ENCODE peak calls at places on chromosomes 2 and 18, in seven cellular contexts. One of them, this sample, is unnamed.

GRCh38 chr2:213861638-213862037 is 549.2 kb upstream of the VWC2L start:
- DNase-seq in HL-60: no peak
- DNase-seq in HepG2: no peak
- DNase-seq in spleen: no peak
- DNase-seq in HCT116: no peak
- DNase-seq in K562: no peak
- DNase-seq in suprapubic skin: no peak
- DNase-seq in this sample: no peak

GRCh38 chr18:41975287-41975683 is 20.3 kb downstream of the PIK3C3 start:
- DNase-seq in spleen: no peak
- DNase-seq in suprapubic skin: no peak
- DNase-seq in K562: no peak
- DNase-seq in HL-60: no peak
- DNase-seq in HepG2: no peak
- DNase-seq in HCT116: no peak
- DNase-seq in this sample: no peak

GRCh38 chr2:88697361-88698026 is 6.0 kb downstream of the RPIA start:
- DNase-seq in K562: no peak
- DNase-seq in HL-60: no peak
- DNase-seq in HCT116: no peak
- DNase-seq in suprapubic skin: no peak
- DNase-seq in HepG2: peak
- DNase-seq in spleen: no peak
- DNase-seq in this sample: no peak

GRCh38 chr18:3514312-3515216 is 64.6 kb downstream of the TGIF1 start:
- DNase-seq in HCT116: no peak
- DNase-seq in K562: no peak
- DNase-seq in HL-60: no peak
- DNase-seq in spleen: no peak
- DNase-seq in HepG2: no peak
- DNase-seq in suprapubic skin: no peak
- DNase-seq in this sample: no peak

GRCh38 chr2:75870654-75871137 is 160.0 kb upstream of the GCFC2 start:
- DNase-seq in HL-60: no peak
- DNase-seq in HepG2: no peak
- DNase-seq in K562: no peak
- DNase-seq in HCT116: no peak
- DNase-seq in suprapubic skin: no peak
- DNase-seq in spleen: no peak
- DNase-seq in this sample: no peak

GRCh38 chr2:107588181-107588580 is 238.5 kb upstream of the RGPD4 start:
- DNase-seq in HepG2: no peak
- DNase-seq in suprapubic skin: no peak
- DNase-seq in spleen: no peak
- DNase-seq in HL-60: no peak
- DNase-seq in K562: no peak
- DNase-seq in HCT116: no peak
- DNase-seq in this sample: no peak

GRCh38 chr2:122072666-122073065 is 317.2 kb downstream of the TSN start:
- DNase-seq in spleen: no peak
- DNase-seq in HCT116: no peak
- DNase-seq in suprapubic skin: no peak
- DNase-seq in HL-60: no peak
- DNase-seq in K562: no peak
- DNase-seq in HepG2: no peak
- DNase-seq in this sample: no peak

GRCh38 chr2:176137249-176137573 is 7.7 kb downstream of the HOXD8 start:
- DNase-seq in HCT116: no peak
- DNase-seq in HL-60: no peak
- DNase-seq in suprapubic skin: no peak
- DNase-seq in HepG2: no peak
- DNase-seq in K562: no peak
- DNase-seq in spleen: no peak
- DNase-seq in this sample: no peak

GRCh38 chr18:1227025-1227424 is 322.4 kb downstream of the ADCYAP1 start:
- DNase-seq in K562: no peak
- DNase-seq in HepG2: no peak
- DNase-seq in suprapubic skin: no peak
- DNase-seq in HL-60: no peak
- DNase-seq in HCT116: no peak
- DNase-seq in spleen: no peak
- DNase-seq in this sample: no peak

GRCh38 chr2:133422946-133423345 is 145.3 kb downstream of the NCKAP5 start:
- DNase-seq in HL-60: no peak
- DNase-seq in HepG2: no peak
- DNase-seq in spleen: no peak
- DNase-seq in K562: no peak
- DNase-seq in HCT116: no peak
- DNase-seq in suprapubic skin: no peak
- DNase-seq in this sample: peak

GRCh38 chr18:3447035-3447894 is 2.7 kb upstream of the TGIF1 start:
- DNase-seq in HCT116: no peak
- DNase-seq in HL-60: peak
- DNase-seq in suprapubic skin: no peak
- DNase-seq in K562: peak
- DNase-seq in spleen: peak
- DNase-seq in HepG2: no peak
- DNase-seq in this sample: no peak

GRCh38 chr2:25349397-25349796 is 7.7 kb upstream of the DNMT3A start:
- DNase-seq in suprapubic skin: no peak
- DNase-seq in HL-60: no peak
- DNase-seq in spleen: peak
- DNase-seq in K562: no peak
- DNase-seq in HCT116: no peak
- DNase-seq in HepG2: no peak
- DNase-seq in this sample: no peak

GRCh38 chr18:45243347-45244095 is 371.8 kb upstream of the SLC14A2 start:
- DNase-seq in spleen: no peak
- DNase-seq in HL-60: no peak
- DNase-seq in HepG2: no peak
- DNase-seq in K562: no peak
- DNase-seq in HCT116: no peak
- DNase-seq in suprapubic skin: no peak
- DNase-seq in this sample: no peak

GRCh38 chr2:198054299-198054698 is 249.9 kb downstream of the PLCL1 start:
- DNase-seq in spleen: no peak
- DNase-seq in suprapubic skin: no peak
- DNase-seq in K562: peak
- DNase-seq in HCT116: peak
- DNase-seq in HepG2: peak
- DNase-seq in HL-60: no peak
- DNase-seq in this sample: no peak

GRCh38 chr2:156466739-156467405 is 30.7 kb downstream of the GPD2 start:
- DNase-seq in K562: no peak
- DNase-seq in HepG2: no peak
- DNase-seq in spleen: no peak
- DNase-seq in HL-60: no peak
- DNase-seq in suprapubic skin: no peak
- DNase-seq in HCT116: no peak
- DNase-seq in this sample: no peak

GRCh38 chr2:133774675-133775005 is 206.4 kb upstream of the NCKAP5 start:
- DNase-seq in HL-60: no peak
- DNase-seq in spleen: no peak
- DNase-seq in K562: no peak
- DNase-seq in HepG2: no peak
- DNase-seq in HCT116: no peak
- DNase-seq in suprapubic skin: no peak
- DNase-seq in this sample: no peak

GRCh38 chr18:73908323-73908722 is 239.3 kb downstream of the FBXO15 start:
- DNase-seq in spleen: no peak
- DNase-seq in K562: no peak
- DNase-seq in HL-60: no peak
- DNase-seq in suprapubic skin: no peak
- DNase-seq in HCT116: no peak
- DNase-seq in HepG2: no peak
- DNase-seq in this sample: peak

GRCh38 chr18:49186242-49186641 is 235.5 kb upstream of the SMAD7 start:
- DNase-seq in HCT116: no peak
- DNase-seq in K562: no peak
- DNase-seq in suprapubic skin: no peak
- DNase-seq in HepG2: no peak
- DNase-seq in spleen: no peak
- DNase-seq in HL-60: no peak
- DNase-seq in this sample: no peak

DNA sequence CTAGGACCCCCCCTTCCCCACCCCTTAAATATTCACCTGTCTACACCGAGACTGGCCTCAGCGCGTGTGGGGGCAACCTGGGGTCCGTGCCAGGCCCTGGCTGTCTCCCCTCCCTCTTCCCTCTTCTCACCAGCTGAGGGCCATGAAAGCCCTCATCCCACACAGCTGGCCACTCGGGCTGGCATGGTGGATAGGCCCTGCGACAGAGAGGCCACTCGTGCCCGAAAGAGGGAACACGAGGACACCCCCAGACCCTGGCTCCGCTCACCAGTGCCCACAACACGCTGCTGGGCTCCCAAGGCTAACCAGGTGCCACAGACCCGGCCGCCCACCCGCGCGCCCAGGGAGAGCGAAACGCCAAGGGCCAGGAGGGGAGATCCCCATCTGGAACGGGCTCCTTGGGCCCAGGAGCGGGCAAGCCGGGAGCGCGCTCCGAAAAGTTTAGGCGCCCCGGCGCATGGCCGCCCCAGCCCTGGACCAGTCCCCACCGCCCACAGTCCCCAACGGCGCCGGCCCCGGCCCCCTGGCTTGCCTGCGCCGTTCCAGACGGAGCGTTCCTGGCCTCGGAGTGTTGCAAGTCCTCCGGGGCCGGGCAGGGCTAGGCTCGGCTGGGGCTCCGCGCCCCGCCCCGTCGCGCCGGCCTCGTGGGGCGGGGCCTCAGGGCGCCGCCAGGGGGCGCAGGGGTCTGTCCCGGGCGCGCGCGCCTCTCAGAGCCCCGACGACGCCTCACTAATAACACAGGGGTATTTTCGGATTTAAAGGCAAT is at the start of gene TMBIM1:
- DNase-seq in K562: peak
- DNase-seq in HL-60: no peak
- DNase-seq in spleen: peak
- DNase-seq in suprapubic skin: peak
- DNase-seq in HCT116: no peak
- DNase-seq in HepG2: peak
- DNase-seq in this sample: no peak
- TF ChIP-seq POLR2AphosphoS5 in K562: peak
- TF ChIP-seq POLR2AphosphoS5 in HL-60: peak
- TF ChIP-seq POLR2AphosphoS5 in spleen: peak
- TF ChIP-seq POLR2AphosphoS5 in suprapubic skin: peak
- TF ChIP-seq POLR2AphosphoS5 in HCT116: peak
- TF ChIP-seq POLR2AphosphoS5 in HepG2: peak
- TF ChIP-seq POLR2AphosphoS5 in this sample: no peak

DNA sequence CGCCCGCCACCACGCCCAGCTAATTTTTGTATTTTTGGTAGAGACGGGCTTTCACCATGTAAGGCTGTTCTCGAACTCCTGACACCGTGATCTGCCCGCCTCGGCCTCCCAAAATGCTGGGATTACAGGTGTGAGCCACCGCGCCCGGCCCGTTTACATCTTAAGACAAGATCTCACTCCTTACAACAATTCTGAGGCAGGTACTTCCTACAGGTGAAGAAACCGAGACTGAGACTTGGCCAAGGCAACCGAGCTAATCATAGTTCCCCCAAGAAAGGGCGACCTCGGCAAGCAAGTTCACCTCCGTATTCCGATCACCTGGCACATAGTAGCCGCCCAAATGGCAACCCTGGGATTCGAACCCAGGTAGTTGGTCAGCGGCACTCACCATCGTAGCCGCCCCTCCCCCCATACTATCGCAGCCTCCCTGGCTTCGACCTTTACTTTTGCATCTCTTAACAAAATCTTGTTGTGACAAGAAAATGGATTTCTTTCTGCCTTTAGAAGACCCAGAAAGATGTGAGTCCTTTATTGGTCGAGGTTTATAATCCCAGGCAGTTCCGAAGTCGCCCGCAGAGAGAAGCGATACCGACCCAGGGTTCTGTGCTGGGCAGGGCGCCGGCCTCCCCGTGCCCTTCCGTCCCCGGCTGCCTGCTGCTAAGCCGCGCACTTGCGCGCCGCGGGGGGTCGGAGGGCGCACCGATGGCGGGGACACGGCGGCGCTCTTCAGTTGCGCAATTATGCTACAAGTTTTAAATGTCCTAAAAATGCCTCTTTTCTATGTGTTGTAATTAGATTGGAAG is 1.1 kb upstream of the FZD5 start:
- DNase-seq in HCT116: no peak
- DNase-seq in HL-60: no peak
- DNase-seq in HepG2: no peak
- DNase-seq in K562: no peak
- DNase-seq in spleen: peak
- DNase-seq in suprapubic skin: no peak
- DNase-seq in this sample: no peak
- H3K4me3 ChIP-seq in HCT116: no peak
- H3K4me3 ChIP-seq in HL-60: peak
- H3K4me3 ChIP-seq in HepG2: no peak
- H3K4me3 ChIP-seq in K562: no peak
- H3K4me3 ChIP-seq in spleen: peak
- H3K4me3 ChIP-seq in suprapubic skin: peak
- H3K4me3 ChIP-seq in this sample: peak

DNA sequence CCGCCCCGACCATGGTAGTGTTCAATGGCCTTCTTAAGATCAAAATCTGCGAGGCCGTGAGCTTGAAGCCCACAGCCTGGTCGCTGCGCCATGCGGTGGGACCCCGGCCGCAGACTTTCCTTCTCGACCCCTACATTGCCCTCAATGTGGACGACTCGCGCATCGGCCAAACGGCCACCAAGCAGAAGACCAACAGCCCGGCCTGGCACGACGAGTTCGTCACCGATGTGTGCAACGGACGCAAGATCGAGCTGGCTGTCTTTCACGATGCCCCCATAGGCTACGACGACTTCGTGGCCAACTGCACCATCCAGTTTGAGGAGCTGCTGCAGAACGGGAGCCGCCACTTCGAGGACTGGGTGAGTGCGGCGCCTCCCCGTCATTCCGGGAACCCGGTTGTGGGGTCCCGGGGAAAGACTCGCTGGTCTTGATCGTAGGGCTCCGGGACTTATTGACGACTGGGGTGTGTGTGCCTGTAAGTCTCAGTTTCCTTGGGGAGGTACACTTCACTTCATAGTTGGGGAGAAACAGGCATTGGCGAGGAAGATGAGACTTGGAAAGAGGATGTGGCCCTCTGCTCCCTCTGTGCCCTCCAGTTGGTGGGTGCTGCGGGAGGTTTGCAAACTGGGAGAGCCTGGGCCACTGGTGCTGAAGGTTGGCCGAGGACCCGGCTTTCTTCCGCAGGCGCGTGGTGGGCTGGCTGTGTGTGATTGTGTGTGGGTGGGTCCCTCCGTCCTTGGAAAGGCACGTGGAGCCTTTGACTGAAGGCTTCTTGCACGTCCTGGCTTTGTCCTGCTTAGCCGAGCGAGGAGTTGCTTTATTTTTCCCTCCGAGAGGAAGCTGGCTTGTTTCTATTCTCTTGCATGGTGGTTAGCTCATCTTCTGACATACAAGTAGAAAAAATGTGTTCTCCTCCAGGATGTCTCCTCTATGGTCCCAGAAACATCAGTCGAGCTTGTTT is 895 bp downstream of the PRKCE start:
- DNase-seq in HepG2: no peak
- DNase-seq in K562: no peak
- DNase-seq in spleen: peak
- DNase-seq in HL-60: no peak
- DNase-seq in suprapubic skin: peak
- DNase-seq in HCT116: no peak
- DNase-seq in this sample: no peak
- TF ChIP-seq POLR2AphosphoS5 in HepG2: no peak
- TF ChIP-seq POLR2AphosphoS5 in K562: no peak
- TF ChIP-seq POLR2AphosphoS5 in spleen: peak
- TF ChIP-seq POLR2AphosphoS5 in HL-60: no peak
- TF ChIP-seq POLR2AphosphoS5 in suprapubic skin: no peak
- TF ChIP-seq POLR2AphosphoS5 in HCT116: no peak
- TF ChIP-seq POLR2AphosphoS5 in this sample: no peak

GRCh38 chr2:144329472-144329871 is 190.4 kb downstream of the ZEB2 start:
- DNase-seq in spleen: no peak
- DNase-seq in HCT116: no peak
- DNase-seq in K562: no peak
- DNase-seq in suprapubic skin: no peak
- DNase-seq in HL-60: no peak
- DNase-seq in HepG2: no peak
- DNase-seq in this sample: no peak
- H3K4me3 ChIP-seq in spleen: no peak
- H3K4me3 ChIP-seq in HCT116: no peak
- H3K4me3 ChIP-seq in K562: no peak
- H3K4me3 ChIP-seq in suprapubic skin: no peak
- H3K4me3 ChIP-seq in HL-60: no peak
- H3K4me3 ChIP-seq in HepG2: no peak
- H3K4me3 ChIP-seq in this sample: no peak